ENCODE peak calls at places on chromosome 6, in nine cellular contexts. U is activated T-cell treated with anti-CD3 and anti-CD28 coated beads, Interleukin-2, amount 50 U/mL, for 72 hours; D is SHP77; W is NAMALWA; X is testis; P is stimulated activated CD4-positive, alpha-beta T cell treated with anti-CD3 and anti-CD28 coated beads, Interleukin-4, amount 100 ng/mL, for 48 hours; Q is ACHN; N is fibroblast of mammary gland; I is progenitor cell of endocrine pancreas. A is an unnamed sample.

GRCh38 chr6:38215651-38216319 is 396.3 kb downstream of the ZFAND3 start:
- DNase-seq in U (no peak), D (no peak), W (no peak), X (no peak), P (no peak), Q (no peak), N (no peak), I (no peak), A (no peak)

GRCh38 chr6:9875605-9876353 is 539.1 kb downstream of the TFAP2A start:
- DNase-seq in U (no peak), D (no peak), W (no peak), X (no peak), P (no peak), Q (no peak), N (no peak), I (no peak), A (no peak)

GRCh38 chr6:134707342-134707982 is 242.4 kb downstream of the ALDH8A1 start:
- DNase-seq in U (no peak), D (peak; percentile 24), W (peak; percentile 9), X (no peak), P (no peak), Q (peak; percentile 18), N (peak; percentile 41), I (no peak), A (no peak)

GRCh38 chr6:151807513-151808330 is at the start of gene ESR1:
- DNase-seq in U (peak; percentile 21), D (no peak), W (no peak), X (peak; percentile 36), P (no peak), Q (no peak), N (peak; percentile 76), I (peak; percentile 35), A (no peak)

GRCh38 chr6:42241915-42242314 is 24.3 kb upstream of the MRPS10 start:
- DNase-seq in U (no peak), D (no peak), W (no peak), X (no peak), P (no peak), Q (no peak), N (no peak), I (no peak), A (no peak)

GRCh38 chr6:32857156-32857891 is 3.3 kb downstream of the PSMB9 start:
- DNase-seq in U (no peak), D (no peak), W (no peak), X (no peak), P (no peak), Q (no peak), N (no peak), I (no peak), A (no peak)

GRCh38 chr6:17442196-17442595 is 48.8 kb downstream of the CAP2 start:
- DNase-seq in U (no peak), D (no peak), W (no peak), X (no peak), P (no peak), Q (no peak), N (no peak), I (no peak), A (no peak)

GRCh38 chr6:122790740-122791679 is 2.0 kb downstream of the SMPDL3A start:
- DNase-seq in U (no peak), D (no peak), W (no peak), X (no peak), P (no peak), Q (peak; percentile 8), N (peak; percentile 34), I (no peak), A (no peak)

GRCh38 chr6:45420083-45420908 is 42.6 kb upstream of the SUPT3H start:
- DNase-seq in U (peak; percentile 69), D (no peak), W (peak; percentile 6), X (no peak), P (peak; percentile 53), Q (no peak), N (peak; percentile 91), I (no peak), A (no peak)

GRCh38 chr6:4962905-4963304 is 40.9 kb downstream of the RPP40 start:
- DNase-seq in U (no peak), D (no peak), W (no peak), X (no peak), P (no peak), Q (no peak), N (no peak), I (no peak), A (no peak)